ENCODE peak calls at places on chromosomes 5 and 9, in eight cellular contexts. R is A549; U is GM06990; L is midbrain; Q is cardiac muscle cell; I is stimulated activated CD4-positive, alpha-beta T cell treated with anti-CD3 and anti-CD28 coated beads, Interleukin-2, amount 100 ng/mL, for 48 hours; A is WTC11; G is RWPE1. W is an unnamed sample.

GRCh38 chr5:37552770-37553719 is 173.9 kb downstream of the WDR70 start:
- DNase-seq in L (no peak), A (no peak), I (no peak), G (no peak), R (no peak), Q (peak; percentile 97), U (no peak), W (no peak)

GRCh38 chr5:6727231-6727630 is 14.0 kb downstream of the TENT4A start:
- DNase-seq in R (no peak), G (no peak), A (no peak), U (no peak), Q (no peak), I (no peak), L (no peak), W (no peak)

GRCh38 chr5:178542455-178542854 is 47.7 kb downstream of the COL23A1 start:
- DNase-seq in R (no peak), U (no peak), G (no peak), A (no peak), L (peak; percentile 40), I (no peak), Q (peak; percentile 79), W (no peak)

GRCh38 chr9:123414226-123414625 is 58.2 kb downstream of the CRB2 start:
- DNase-seq in A (no peak), U (no peak), R (no peak), G (no peak), Q (no peak), L (no peak), I (no peak), W (no peak)

GRCh38 chr5:10624244-10624643 is 60.4 kb downstream of the ANKRD33B start:
- DNase-seq in L (no peak), Q (no peak), G (no peak), A (no peak), U (no peak), R (no peak), I (no peak), W (no peak)

GRCh38 chr5:167415779-167416761 is 875.4 kb upstream of the WWC1 start:
- DNase-seq in U (no peak), G (no peak), Q (no peak), A (no peak), I (no peak), L (no peak), R (no peak), W (no peak)

GRCh38 chr5:137315534-137316345 is 183.4 kb downstream of the SPOCK1 start:
- DNase-seq in I (no peak), G (no peak), A (no peak), Q (no peak), R (no peak), L (no peak), U (no peak), W (no peak)

GRCh38 chr5:149215478-149216042 is 56.1 kb upstream of the AFAP1L1 start:
- DNase-seq in L (no peak), I (no peak), R (no peak), G (no peak), Q (peak; percentile 30), A (no peak), U (no peak), W (no peak)

GRCh38 chr5:169242175-169242848 is 58.6 kb downstream of the SLIT3 start:
- DNase-seq in Q (no peak), U (no peak), A (no peak), R (no peak), L (no peak), G (no peak), I (no peak), W (no peak)

GRCh38 chr5:150184990-150185952 is 4.6 kb upstream of the SLC6A7 start:
- DNase-seq in R (no peak), A (no peak), I (no peak), L (no peak), G (no peak), U (no peak), Q (no peak), W (no peak)

GRCh38 chr5:112957970-112958773 is 18.4 kb upstream of the DCP2 start:
- DNase-seq in R (peak; percentile 81), L (no peak), A (no peak), G (peak; percentile 97), I (no peak), U (no peak), Q (peak; percentile 93), W (no peak)

GRCh38 chr5:149130121-149130931 is 11.0 kb upstream of the ABLIM3 start:
- DNase-seq in A (no peak), I (no peak), Q (no peak), R (no peak), G (no peak), U (no peak), L (peak; percentile 5), W (no peak)

GRCh38 chr5:177276886-177277285 is 26.6 kb downstream of the RAB24 start:
- DNase-seq in U (no peak), G (no peak), I (no peak), L (no peak), Q (no peak), A (no peak), R (no peak), W (no peak)

GRCh38 chr5:10655041-10655685 is 91.3 kb downstream of the ANKRD33B start:
- DNase-seq in I (no peak), Q (no peak), R (no peak), A (no peak), L (no peak), G (no peak), U (no peak), W (no peak)

GRCh38 chr9:98690686-98691085 is 18.0 kb downstream of the GABBR2 start:
- DNase-seq in G (no peak), L (no peak), U (no peak), Q (no peak), R (no peak), A (no peak), I (no peak), W (no peak)

GRCh38 chr5:178788381-178789085 is 58.1 kb upstream of the ZNF354A start:
- DNase-seq in U (no peak), L (no peak), Q (no peak), R (no peak), I (no peak), G (no peak), A (peak; percentile 41), W (no peak)

GRCh38 chr9:124282442-124283231 is 24.9 kb downstream of the NEK6 start:
- DNase-seq in A (no peak), Q (peak; percentile 96), L (no peak), G (no peak), I (no peak), R (no peak), U (no peak), W (no peak)

GRCh38 chr9:2014148-2014547 is 999 bp upstream of the SMARCA2 start:
- DNase-seq in Q (no peak), I (no peak), U (no peak), L (no peak), G (no peak), R (no peak), A (no peak), W (no peak)

GRCh38 chr9:95521699-95522098 is 4.9 kb upstream of the PTCH1 start:
- DNase-seq in Q (no peak), G (no peak), R (no peak), I (no peak), L (no peak), U (no peak), A (no peak), W (no peak)

GRCh38 chr5:159106193-159106568 is 6.5 kb upstream of the EBF1 start:
- DNase-seq in U (no peak), G (no peak), I (no peak), R (no peak), Q (no peak), L (no peak), A (no peak), W (no peak)

GRCh38 chr9:126020836-126021235 is 273.7 kb downstream of the PBX3 start:
- DNase-seq in R (no peak), I (no peak), Q (no peak), G (no peak), A (no peak), U (no peak), L (no peak), W (no peak)

GRCh38 chr5:150140830-150141229 is 14.8 kb downstream of the PDGFRB start:
- DNase-seq in R (no peak), A (no peak), I (no peak), U (no peak), G (no peak), Q (peak; percentile 79), L (no peak), W (no peak)

GRCh38 chr9:12414514-12414913 is 278.7 kb upstream of the TYRP1 start:
- DNase-seq in Q (peak; percentile 5), I (no peak), U (no peak), R (no peak), A (no peak), G (no peak), L (no peak), W (no peak)

W was measured in GM18507.